ENCODE peak calls at places on chromosomes 5 and 9, in ten cellular contexts. E, Q, H, L, U, D, J, A, W and T are unnamed samples.

GRCh38 chr5:56734066-56734766 is 81.1 kb upstream of the MAP3K1 start:
- DNase-seq in A (no peak), D (no peak), W (no peak), L (no peak), Q (no peak), U (no peak), J (no peak), H (no peak), E (no peak), T (no peak)

GRCh38 chr9:2014148-2014547 is 999 bp upstream of the SMARCA2 start:
- DNase-seq in A (no peak), D (no peak), H (peak), Q (no peak), E (no peak), W (no peak), U (no peak), L (no peak), J (no peak), T (no peak)

GRCh38 chr9:127739614-127740322 is 4.7 kb upstream of the TOR2A start:
- DNase-seq in A (peak), L (no peak), Q (no peak), W (no peak), U (no peak), H (no peak), E (no peak), J (no peak), D (no peak), T (no peak)

GRCh38 chr5:56608216-56608925 is 207.0 kb upstream of the MAP3K1 start:
- DNase-seq in W (no peak), J (no peak), A (no peak), Q (no peak), U (no peak), D (peak), E (no peak), H (no peak), L (no peak), T (no peak)

GRCh38 chr9:121944741-121945191 is 148.3 kb downstream of the TTLL11 start:
- DNase-seq in A (no peak), H (peak), L (no peak), Q (no peak), D (no peak), E (no peak), U (peak), J (no peak), W (no peak), T (no peak)

GRCh38 chr5:125274938-125275759 is 528.7 kb upstream of the ZNF608 start:
- DNase-seq in W (no peak), U (no peak), J (no peak), H (no peak), L (no peak), A (no peak), E (no peak), D (no peak), Q (no peak), T (no peak)

GRCh38 chr5:58404734-58405133 is 55.2 kb downstream of the PLK2 start:
- DNase-seq in U (no peak), E (no peak), D (no peak), W (no peak), A (no peak), Q (no peak), H (no peak), J (no peak), L (no peak), T (no peak)

GRCh38 chr9:117704024-117704575 is at the start of gene TLR4:
- DNase-seq in U (peak), A (no peak), H (peak), J (peak), Q (no peak), E (no peak), W (no peak), L (no peak), D (no peak), T (no peak)

GRCh38 chr9:86093788-86094555 is 5.4 kb downstream of the GOLM1 start:
- DNase-seq in H (no peak), L (no peak), W (no peak), Q (no peak), E (peak), U (peak), D (no peak), A (no peak), J (no peak), T (no peak)

GRCh38 chr9:83706703-83707517 is 848 bp downstream of the UBQLN1 start:
- DNase-seq in E (peak), W (peak), U (peak), A (peak), L (peak), H (peak), Q (peak), J (no peak), D (peak), T (no peak)

GRCh38 chr5:130198927-130199326 is 294.7 kb downstream of the CHSY3 start:
- DNase-seq in Q (peak), W (no peak), A (peak), H (no peak), D (no peak), J (no peak), E (peak), U (peak), L (no peak), T (no peak)